ENCODE peak calls at places on chromosomes 7 and 10, in four cellular contexts. One of them, this sample, is unnamed.

GRCh38 chr10:21532694-21533576 is 1.1 kb upstream of the MLLT10 start:
- DNase-seq in right lobe of liver: no peak
- DNase-seq in esophagus squamous epithelium: no peak
- DNase-seq in Peyer's patch: no peak
- DNase-seq in this sample: no peak

GRCh38 chr10:123544986-123545385 is 121.2 kb upstream of the GPR26 start:
- DNase-seq in right lobe of liver: no peak
- DNase-seq in esophagus squamous epithelium: no peak
- DNase-seq in Peyer's patch: no peak
- DNase-seq in this sample: no peak

GRCh38 chr10:43576062-43576461 is 1.6 kb upstream of the ZNF239 start:
- DNase-seq in right lobe of liver: no peak
- DNase-seq in esophagus squamous epithelium: no peak
- DNase-seq in Peyer's patch: no peak
- DNase-seq in this sample: no peak

GRCh38 chr7:76358053-76358477 is 726 bp downstream of the YWHAG start:
- DNase-seq in right lobe of liver: peak; percentile 83
- DNase-seq in esophagus squamous epithelium: no peak
- DNase-seq in Peyer's patch: peak; percentile 83
- DNase-seq in this sample: peak; percentile 60

GRCh38 chr7:139828446-139828845 is 618 bp upstream of the TBXAS1 start:
- DNase-seq in right lobe of liver: no peak
- DNase-seq in esophagus squamous epithelium: no peak
- DNase-seq in Peyer's patch: no peak
- DNase-seq in this sample: no peak

GRCh38 chr10:88689366-88689765 is 16.7 kb upstream of the LIPK start:
- DNase-seq in right lobe of liver: no peak
- DNase-seq in esophagus squamous epithelium: no peak
- DNase-seq in Peyer's patch: no peak
- DNase-seq in this sample: no peak

GRCh38 chr7:118762451-118762850 is 537.9 kb downstream of the ANKRD7 start:
- DNase-seq in right lobe of liver: no peak
- DNase-seq in esophagus squamous epithelium: no peak
- DNase-seq in Peyer's patch: no peak
- DNase-seq in this sample: no peak

GRCh38 chr7:128347573-128348147 is 4.0 kb upstream of the RBM28 start:
- DNase-seq in right lobe of liver: no peak
- DNase-seq in esophagus squamous epithelium: no peak
- DNase-seq in Peyer's patch: no peak
- DNase-seq in this sample: peak; percentile 27

GRCh38 chr7:38673795-38674194 is 42.6 kb upstream of the AMPH start:
- DNase-seq in right lobe of liver: no peak
- DNase-seq in esophagus squamous epithelium: no peak
- DNase-seq in Peyer's patch: no peak
- DNase-seq in this sample: no peak

GRCh38 chr10:69403519-69403918 is 13.2 kb downstream of the TACR2 start:
- DNase-seq in right lobe of liver: no peak
- DNase-seq in esophagus squamous epithelium: no peak
- DNase-seq in Peyer's patch: no peak
- DNase-seq in this sample: no peak

GRCh38 chr10:78212134-78212785 is 178.6 kb downstream of the RPS24 start:
- DNase-seq in right lobe of liver: no peak
- DNase-seq in esophagus squamous epithelium: no peak
- DNase-seq in Peyer's patch: no peak
- DNase-seq in this sample: no peak

GRCh38 chr7:36600869-36601530 is 123.3 kb downstream of the AOAH start:
- DNase-seq in right lobe of liver: no peak
- DNase-seq in esophagus squamous epithelium: no peak
- DNase-seq in Peyer's patch: no peak
- DNase-seq in this sample: no peak

GRCh38 chr10:63210611-63211196 is 77.6 kb downstream of the NRBF2 start:
- DNase-seq in right lobe of liver: no peak
- DNase-seq in esophagus squamous epithelium: no peak
- DNase-seq in Peyer's patch: no peak
- DNase-seq in this sample: no peak

GRCh38 chr10:69714572-69714971 is 84.5 kb downstream of the FAM241B start:
- DNase-seq in right lobe of liver: no peak
- DNase-seq in esophagus squamous epithelium: no peak
- DNase-seq in Peyer's patch: no peak
- DNase-seq in this sample: no peak

GRCh38 chr10:104642311-104643022 is 1.4 kb downstream of the SORCS3 start:
- DNase-seq in right lobe of liver: no peak
- DNase-seq in esophagus squamous epithelium: no peak
- DNase-seq in Peyer's patch: no peak
- DNase-seq in this sample: peak; percentile 9

GRCh38 chr7:31922883-31923282 is 147.3 kb downstream of the PDE1C start:
- DNase-seq in right lobe of liver: no peak
- DNase-seq in esophagus squamous epithelium: no peak
- DNase-seq in Peyer's patch: no peak
- DNase-seq in this sample: no peak

GRCh38 chr7:147579148-147579547 is 1011.4 kb upstream of the C7orf33 start:
- DNase-seq in right lobe of liver: no peak
- DNase-seq in esophagus squamous epithelium: no peak
- DNase-seq in Peyer's patch: no peak
- DNase-seq in this sample: no peak

GRCh38 chr7:115734643-115735042 is 295.9 kb downstream of the TFEC start:
- DNase-seq in right lobe of liver: no peak
- DNase-seq in esophagus squamous epithelium: no peak
- DNase-seq in Peyer's patch: no peak
- DNase-seq in this sample: no peak

GRCh38 chr10:70682920-70683600 is 10.8 kb downstream of the ADAMTS14 start:
- DNase-seq in right lobe of liver: peak; percentile 43
- DNase-seq in esophagus squamous epithelium: no peak
- DNase-seq in Peyer's patch: no peak
- DNase-seq in this sample: no peak

GRCh38 chr10:89144836-89145235 is 62.3 kb downstream of the CH25H start:
- DNase-seq in right lobe of liver: no peak
- DNase-seq in esophagus squamous epithelium: no peak
- DNase-seq in Peyer's patch: no peak
- DNase-seq in this sample: no peak

GRCh38 chr10:129936923-129937300 is 27.2 kb downstream of the EBF3 start:
- DNase-seq in right lobe of liver: no peak
- DNase-seq in esophagus squamous epithelium: no peak
- DNase-seq in Peyer's patch: no peak
- DNase-seq in this sample: no peak

GRCh38 chr10:4061441-4061951 is 276.5 kb upstream of the KLF6 start:
- DNase-seq in right lobe of liver: no peak
- DNase-seq in esophagus squamous epithelium: no peak
- DNase-seq in Peyer's patch: no peak
- DNase-seq in this sample: peak; percentile 44

GRCh38 chr10:102401735-102402511 is 6.4 kb downstream of the NFKB2 start:
- DNase-seq in right lobe of liver: no peak
- DNase-seq in esophagus squamous epithelium: no peak
- DNase-seq in Peyer's patch: no peak
- DNase-seq in this sample: no peak

GRCh38 chr10:10831085-10831484 is 186.6 kb upstream of the CELF2 start:
- DNase-seq in right lobe of liver: no peak
- DNase-seq in esophagus squamous epithelium: no peak
- DNase-seq in Peyer's patch: no peak
- DNase-seq in this sample: peak; percentile 25

GRCh38 chr7:47361746-47362215 is 220.1 kb downstream of the TNS3 start:
- DNase-seq in right lobe of liver: no peak
- DNase-seq in esophagus squamous epithelium: no peak
- DNase-seq in Peyer's patch: no peak
- DNase-seq in this sample: no peak

GRCh38 chr10:3427316-3427715 is 254.7 kb upstream of the PITRM1 start:
- DNase-seq in right lobe of liver: no peak
- DNase-seq in esophagus squamous epithelium: no peak
- DNase-seq in Peyer's patch: no peak
- DNase-seq in this sample: no peak

GRCh38 chr10:18312385-18313145 is 172.3 kb downstream of the CACNB2 start:
- DNase-seq in right lobe of liver: no peak
- DNase-seq in esophagus squamous epithelium: no peak
- DNase-seq in Peyer's patch: no peak
- DNase-seq in this sample: peak; percentile 6

GRCh38 chr10:87734987-87735827 is 75.5 kb downstream of the PAPSS2 start:
- DNase-seq in right lobe of liver: no peak
- DNase-seq in esophagus squamous epithelium: no peak
- DNase-seq in Peyer's patch: no peak
- DNase-seq in this sample: peak; percentile 38

GRCh38 chr7:90188281-90188680 is 23.3 kb upstream of the STEAP2 start:
- DNase-seq in right lobe of liver: no peak
- DNase-seq in esophagus squamous epithelium: no peak
- DNase-seq in Peyer's patch: no peak
- DNase-seq in this sample: no peak

GRCh38 chr10:111493024-111493625 is 416.3 kb downstream of the ADRA2A start:
- DNase-seq in right lobe of liver: no peak
- DNase-seq in esophagus squamous epithelium: no peak
- DNase-seq in Peyer's patch: no peak
- DNase-seq in this sample: no peak

GRCh38 chr10:119658274-119658673 is 7.1 kb downstream of the BAG3 start:
- DNase-seq in right lobe of liver: peak; percentile 86
- DNase-seq in esophagus squamous epithelium: no peak
- DNase-seq in Peyer's patch: peak; percentile 19
- DNase-seq in this sample: peak; percentile 67

GRCh38 chr10:84012831-84013458 is 126.4 kb upstream of the GHITM start:
- DNase-seq in right lobe of liver: no peak
- DNase-seq in esophagus squamous epithelium: no peak
- DNase-seq in Peyer's patch: no peak
- DNase-seq in this sample: no peak

GRCh38 chr7:47142169-47142866 is 439.6 kb downstream of the TNS3 start:
- DNase-seq in right lobe of liver: no peak
- DNase-seq in esophagus squamous epithelium: no peak
- DNase-seq in Peyer's patch: no peak
- DNase-seq in this sample: no peak

GRCh38 chr10:104517946-104518345 is 123.1 kb upstream of the SORCS3 start:
- DNase-seq in right lobe of liver: no peak
- DNase-seq in esophagus squamous epithelium: no peak
- DNase-seq in Peyer's patch: no peak
- DNase-seq in this sample: no peak

GRCh38 chr10:132626019-132626760 is 88.6 kb downstream of the INPP5A start:
- DNase-seq in right lobe of liver: peak; percentile 38
- DNase-seq in esophagus squamous epithelium: no peak
- DNase-seq in Peyer's patch: no peak
- DNase-seq in this sample: no peak

GRCh38 chr7:19023477-19023876 is 94.0 kb downstream of the TWIST1 start:
- DNase-seq in right lobe of liver: no peak
- DNase-seq in esophagus squamous epithelium: no peak
- DNase-seq in Peyer's patch: no peak
- DNase-seq in this sample: no peak

GRCh38 chr7:66502230-66503035 is 126.2 kb upstream of the KCTD7 start:
- DNase-seq in right lobe of liver: no peak
- DNase-seq in esophagus squamous epithelium: no peak
- DNase-seq in Peyer's patch: no peak
- DNase-seq in this sample: no peak
- TF ChIP-seq CTCF in right lobe of liver: no peak
- TF ChIP-seq CTCF in esophagus squamous epithelium: no peak
- TF ChIP-seq CTCF in Peyer's patch: no peak
- TF ChIP-seq CTCF in this sample: no peak

DNA sequence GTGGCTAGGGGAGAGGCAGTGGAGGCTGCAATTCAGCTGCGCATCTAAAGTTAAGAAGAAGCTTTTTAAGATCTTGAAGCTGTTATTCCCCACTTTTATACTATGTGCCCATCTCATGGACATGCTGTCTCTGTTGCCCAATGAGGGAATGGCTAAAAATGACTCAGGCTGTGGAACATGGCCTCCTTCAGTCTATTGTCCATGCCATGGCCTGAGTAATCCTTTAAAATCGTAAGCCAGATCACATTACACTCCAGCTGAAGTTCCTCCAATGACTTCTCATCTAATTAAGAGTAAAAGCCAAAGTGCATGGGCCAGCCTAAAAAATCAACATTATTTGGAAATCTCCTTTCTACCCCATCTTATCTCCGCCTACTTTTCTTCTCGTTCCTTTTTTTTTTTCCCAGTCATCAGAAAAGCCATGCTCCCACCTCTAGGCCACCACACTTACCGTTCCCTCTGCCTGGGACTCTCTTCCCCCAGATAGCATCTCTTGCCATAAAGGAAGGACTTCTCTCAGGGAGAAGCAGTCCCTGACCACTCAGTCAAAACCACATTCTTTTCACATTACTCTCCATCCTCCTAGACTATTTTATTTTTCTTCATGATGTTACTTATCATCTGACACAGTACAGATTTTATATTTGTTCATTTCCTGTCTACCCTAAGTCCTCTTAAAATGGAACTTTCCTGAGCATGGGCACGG is 337.4 kb downstream of the PRPF18 start:
- DNase-seq in right lobe of liver: no peak
- DNase-seq in esophagus squamous epithelium: no peak
- DNase-seq in Peyer's patch: no peak
- DNase-seq in this sample: no peak
- TF ChIP-seq POLR2A in right lobe of liver: no peak
- TF ChIP-seq POLR2A in esophagus squamous epithelium: no peak
- TF ChIP-seq POLR2A in Peyer's patch: no peak
- TF ChIP-seq POLR2A in this sample: no peak

DNA sequence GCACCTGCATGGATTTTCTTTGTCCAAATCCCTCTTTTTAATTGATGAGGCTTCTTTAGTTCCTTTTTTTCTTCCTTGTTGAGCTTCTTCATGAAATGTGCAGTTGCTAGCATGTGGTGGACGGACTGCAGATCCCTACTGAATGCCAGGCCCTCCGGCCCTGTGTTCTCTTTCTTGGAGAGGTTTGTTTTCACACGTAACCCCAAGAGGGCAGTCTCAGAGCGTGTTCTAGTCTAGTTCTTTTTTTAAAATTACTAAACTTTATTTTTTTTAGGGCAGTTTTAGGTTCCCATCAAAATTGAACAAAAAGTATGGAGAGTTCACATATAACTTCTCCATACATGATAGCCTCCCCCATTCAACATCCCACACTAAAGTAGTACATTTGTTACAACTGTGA is 190.0 kb downstream of the CFTR start:
- DNase-seq in right lobe of liver: no peak
- DNase-seq in esophagus squamous epithelium: no peak
- DNase-seq in Peyer's patch: no peak
- DNase-seq in this sample: no peak
- TF ChIP-seq CTCF in right lobe of liver: no peak
- TF ChIP-seq CTCF in esophagus squamous epithelium: no peak
- TF ChIP-seq CTCF in Peyer's patch: no peak
- TF ChIP-seq CTCF in this sample: no peak

DNA sequence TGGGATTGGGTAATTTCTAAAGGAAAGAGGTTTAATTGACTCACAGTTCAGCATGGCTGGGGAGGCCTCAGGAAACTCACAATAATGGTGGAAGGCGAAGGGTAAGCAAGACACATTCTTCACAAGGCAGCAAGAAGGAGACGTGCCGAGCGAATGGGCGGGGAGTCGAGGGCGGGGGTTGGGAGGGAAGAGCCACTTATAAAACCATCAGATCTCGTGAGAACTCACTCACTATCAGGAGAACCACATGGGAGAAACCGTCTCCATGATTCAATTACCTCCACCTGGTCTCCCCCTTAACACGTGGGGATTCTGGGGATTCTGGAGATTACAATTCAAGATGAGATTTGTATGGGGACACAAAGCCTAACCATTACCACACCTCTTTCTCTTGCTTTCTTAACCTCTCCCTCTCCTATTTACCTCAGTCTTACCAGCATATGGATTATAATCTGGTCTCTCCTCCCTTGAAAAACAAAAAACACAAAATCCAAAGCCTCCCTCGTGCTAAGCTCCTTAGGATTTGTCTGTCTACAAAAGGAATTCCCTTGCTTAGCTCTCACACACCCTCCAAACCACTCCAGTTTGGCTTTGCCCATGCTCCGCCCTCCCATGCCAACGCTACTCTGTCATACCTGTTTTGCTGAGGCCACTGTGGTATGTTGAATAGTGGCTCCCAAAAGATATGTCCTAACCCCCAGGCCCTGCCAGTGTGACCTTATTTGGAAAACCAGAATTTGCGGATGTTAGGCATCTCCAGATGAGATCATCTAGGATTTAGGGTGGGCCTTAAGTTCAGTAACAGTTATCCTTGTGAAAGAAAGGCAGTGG is 19.6 kb upstream of the EFCAB10 start:
- DNase-seq in right lobe of liver: no peak
- DNase-seq in esophagus squamous epithelium: no peak
- DNase-seq in Peyer's patch: no peak
- DNase-seq in this sample: no peak
- TF ChIP-seq POLR2A in right lobe of liver: no peak
- TF ChIP-seq POLR2A in esophagus squamous epithelium: no peak
- TF ChIP-seq POLR2A in Peyer's patch: no peak
- TF ChIP-seq POLR2A in this sample: no peak